ENCODE peak calls at places on chromosomes 5 and 9, in six cellular contexts. One of them, this sample, is unnamed.

GRCh38 chr9:35026671-35027070 is 37.1 kb downstream of the DNAJB5 start:
- DNase-seq in effector CD4-positive, alpha-beta T cell: no peak
- DNase-seq in HuH-7.5: no peak
- DNase-seq in OCI-LY7: no peak
- DNase-seq in fibroblast of lung: no peak
- DNase-seq in pancreas: no peak
- DNase-seq in this sample: peak; percentile 32

GRCh38 chr5:40260351-40260750 is 419.4 kb upstream of the PTGER4 start:
- DNase-seq in effector CD4-positive, alpha-beta T cell: no peak
- DNase-seq in HuH-7.5: no peak
- DNase-seq in OCI-LY7: no peak
- DNase-seq in pancreas: no peak
- DNase-seq in fibroblast of lung: no peak
- DNase-seq in this sample: no peak

GRCh38 chr5:65989115-65989514 is 62.7 kb downstream of the ERBIN start:
- DNase-seq in HuH-7.5: no peak
- DNase-seq in effector CD4-positive, alpha-beta T cell: no peak
- DNase-seq in pancreas: no peak
- DNase-seq in OCI-LY7: no peak
- DNase-seq in fibroblast of lung: no peak
- DNase-seq in this sample: no peak

GRCh38 chr5:143980506-143980905 is 168.5 kb downstream of the HMHB1 start:
- DNase-seq in effector CD4-positive, alpha-beta T cell: no peak
- DNase-seq in HuH-7.5: no peak
- DNase-seq in OCI-LY7: no peak
- DNase-seq in fibroblast of lung: peak; percentile 8
- DNase-seq in pancreas: no peak
- DNase-seq in this sample: no peak

GRCh38 chr5:1217596-1218206 is 7.5 kb upstream of the SLC6A18 start:
- DNase-seq in fibroblast of lung: no peak
- DNase-seq in HuH-7.5: no peak
- DNase-seq in pancreas: no peak
- DNase-seq in effector CD4-positive, alpha-beta T cell: no peak
- DNase-seq in OCI-LY7: no peak
- DNase-seq in this sample: peak; percentile 36

GRCh38 chr5:112711436-112711835 is 26.2 kb upstream of the APC start:
- DNase-seq in OCI-LY7: no peak
- DNase-seq in HuH-7.5: no peak
- DNase-seq in fibroblast of lung: no peak
- DNase-seq in pancreas: no peak
- DNase-seq in effector CD4-positive, alpha-beta T cell: no peak
- DNase-seq in this sample: no peak

GRCh38 chr9:129623331-129623730 is 2.4 kb upstream of the C9orf50 start:
- DNase-seq in fibroblast of lung: peak; percentile 67
- DNase-seq in pancreas: no peak
- DNase-seq in OCI-LY7: no peak
- DNase-seq in effector CD4-positive, alpha-beta T cell: no peak
- DNase-seq in HuH-7.5: no peak
- DNase-seq in this sample: no peak

GRCh38 chr9:37801287-37801850 is 772 bp downstream of the DCAF10 start:
- DNase-seq in effector CD4-positive, alpha-beta T cell: no peak
- DNase-seq in OCI-LY7: peak; percentile 52
- DNase-seq in HuH-7.5: peak; percentile 31
- DNase-seq in fibroblast of lung: peak; percentile 38
- DNase-seq in pancreas: peak; percentile 73
- DNase-seq in this sample: peak; percentile 8

GRCh38 chr5:53359906-53360305 is 120.5 kb upstream of the FST start:
- DNase-seq in fibroblast of lung: peak; percentile 78
- DNase-seq in HuH-7.5: no peak
- DNase-seq in pancreas: no peak
- DNase-seq in OCI-LY7: no peak
- DNase-seq in effector CD4-positive, alpha-beta T cell: no peak
- DNase-seq in this sample: no peak

GRCh38 chr5:177291735-177292134 is 11.8 kb downstream of the RAB24 start:
- DNase-seq in fibroblast of lung: no peak
- DNase-seq in OCI-LY7: no peak
- DNase-seq in HuH-7.5: no peak
- DNase-seq in pancreas: no peak
- DNase-seq in effector CD4-positive, alpha-beta T cell: no peak
- DNase-seq in this sample: no peak

GRCh38 chr5:82388186-82388585 is 110.0 kb upstream of the RPS23 start:
- DNase-seq in HuH-7.5: no peak
- DNase-seq in fibroblast of lung: peak; percentile 97
- DNase-seq in OCI-LY7: no peak
- DNase-seq in pancreas: no peak
- DNase-seq in effector CD4-positive, alpha-beta T cell: no peak
- DNase-seq in this sample: no peak

GRCh38 chr5:73311291-73312110 is 137.1 kb downstream of the FOXD1 start:
- DNase-seq in OCI-LY7: no peak
- DNase-seq in HuH-7.5: no peak
- DNase-seq in fibroblast of lung: peak; percentile 97
- DNase-seq in pancreas: no peak
- DNase-seq in effector CD4-positive, alpha-beta T cell: no peak
- DNase-seq in this sample: peak; percentile 12

GRCh38 chr5:16596541-16596940 is 20.3 kb downstream of the RETREG1 start:
- DNase-seq in HuH-7.5: no peak
- DNase-seq in fibroblast of lung: peak; percentile 89
- DNase-seq in OCI-LY7: no peak
- DNase-seq in effector CD4-positive, alpha-beta T cell: no peak
- DNase-seq in pancreas: no peak
- DNase-seq in this sample: no peak

GRCh38 chr9:85036503-85036902 is 367.0 kb downstream of the NTRK2 start:
- DNase-seq in HuH-7.5: no peak
- DNase-seq in pancreas: no peak
- DNase-seq in effector CD4-positive, alpha-beta T cell: no peak
- DNase-seq in OCI-LY7: no peak
- DNase-seq in fibroblast of lung: no peak
- DNase-seq in this sample: no peak

GRCh38 chr9:120928015-120928719 is 1.6 kb upstream of the TRAF1 start:
- DNase-seq in fibroblast of lung: no peak
- DNase-seq in OCI-LY7: peak; percentile 47
- DNase-seq in pancreas: peak; percentile 75
- DNase-seq in HuH-7.5: no peak
- DNase-seq in effector CD4-positive, alpha-beta T cell: no peak
- DNase-seq in this sample: peak; percentile 26

GRCh38 chr9:131661954-131662621 is 77.8 kb downstream of the RAPGEF1 start:
- DNase-seq in effector CD4-positive, alpha-beta T cell: peak; percentile 53
- DNase-seq in OCI-LY7: peak; percentile 65
- DNase-seq in HuH-7.5: no peak
- DNase-seq in pancreas: no peak
- DNase-seq in fibroblast of lung: no peak
- DNase-seq in this sample: no peak

GRCh38 chr5:5350101-5350500 is 72.4 kb upstream of the ICE1 start:
- DNase-seq in fibroblast of lung: peak; percentile 78
- DNase-seq in pancreas: no peak
- DNase-seq in effector CD4-positive, alpha-beta T cell: no peak
- DNase-seq in HuH-7.5: no peak
- DNase-seq in OCI-LY7: no peak
- DNase-seq in this sample: no peak

GRCh38 chr5:75626959-75627358 is 15.7 kb downstream of the ANKDD1B start:
- DNase-seq in fibroblast of lung: no peak
- DNase-seq in pancreas: no peak
- DNase-seq in OCI-LY7: no peak
- DNase-seq in effector CD4-positive, alpha-beta T cell: no peak
- DNase-seq in HuH-7.5: no peak
- DNase-seq in this sample: no peak

GRCh38 chr5:74622122-74622521 is 18.4 kb downstream of the ENC1 start:
- DNase-seq in HuH-7.5: no peak
- DNase-seq in effector CD4-positive, alpha-beta T cell: no peak
- DNase-seq in pancreas: no peak
- DNase-seq in fibroblast of lung: peak; percentile 77
- DNase-seq in OCI-LY7: no peak
- DNase-seq in this sample: no peak

GRCh38 chr9:129481824-129482511 is 138.9 kb downstream of the C9orf50 start:
- DNase-seq in pancreas: no peak
- DNase-seq in HuH-7.5: no peak
- DNase-seq in effector CD4-positive, alpha-beta T cell: no peak
- DNase-seq in fibroblast of lung: peak; percentile 56
- DNase-seq in OCI-LY7: no peak
- DNase-seq in this sample: no peak

GRCh38 chr5:112973036-112973435 is 3.6 kb upstream of the DCP2 start:
- DNase-seq in HuH-7.5: no peak
- DNase-seq in OCI-LY7: no peak
- DNase-seq in effector CD4-positive, alpha-beta T cell: no peak
- DNase-seq in pancreas: no peak
- DNase-seq in fibroblast of lung: no peak
- DNase-seq in this sample: no peak

GRCh38 chr5:178304016-178304415 is 71.4 kb upstream of the PHYKPL start:
- DNase-seq in fibroblast of lung: no peak
- DNase-seq in effector CD4-positive, alpha-beta T cell: no peak
- DNase-seq in OCI-LY7: no peak
- DNase-seq in HuH-7.5: no peak
- DNase-seq in pancreas: peak; percentile 26
- DNase-seq in this sample: no peak

GRCh38 chr5:96567188-96567587 is 95.0 kb upstream of the CAST start:
- DNase-seq in effector CD4-positive, alpha-beta T cell: no peak
- DNase-seq in pancreas: no peak
- DNase-seq in HuH-7.5: no peak
- DNase-seq in OCI-LY7: no peak
- DNase-seq in fibroblast of lung: peak; percentile 87
- DNase-seq in this sample: no peak

GRCh38 chr9:126144617-126145456 is 181.8 kb upstream of the MVB12B start:
- DNase-seq in OCI-LY7: no peak
- DNase-seq in HuH-7.5: no peak
- DNase-seq in pancreas: no peak
- DNase-seq in effector CD4-positive, alpha-beta T cell: no peak
- DNase-seq in fibroblast of lung: no peak
- DNase-seq in this sample: no peak

GRCh38 chr9:121750715-121751623 is 99.5 kb downstream of the DAB2IP start:
- DNase-seq in HuH-7.5: peak; percentile 85
- DNase-seq in pancreas: no peak
- DNase-seq in fibroblast of lung: no peak
- DNase-seq in OCI-LY7: no peak
- DNase-seq in effector CD4-positive, alpha-beta T cell: no peak
- DNase-seq in this sample: no peak

GRCh38 chr5:65262094-65262493 is 219.6 kb downstream of the ADAMTS6 start:
- DNase-seq in OCI-LY7: no peak
- DNase-seq in fibroblast of lung: peak; percentile 70
- DNase-seq in HuH-7.5: no peak
- DNase-seq in pancreas: peak; percentile 54
- DNase-seq in effector CD4-positive, alpha-beta T cell: no peak
- DNase-seq in this sample: peak; percentile 32

This sample was measured in HAP-1.